ENCODE peak calls at places on chromosome 15, in four cellular contexts. M is mucosa of descending colon, U is neural crest cell, W is heart right ventricle. Y is an unnamed sample.

GRCh38 chr15:87777054-87777498 is 479.5 kb downstream of the NTRK3 start:
- DNase-seq in U (no peak), W (no peak), M (no peak), Y (no peak)

GRCh38 chr15:26771917-26772587 is 814 bp downstream of the GABRB3 start:
- DNase-seq in W (no peak), U (peak), M (no peak), Y (no peak)

GRCh38 chr15:35427091-35427490 is 118.9 kb downstream of the DPH6 start:
- DNase-seq in W (no peak), M (no peak), U (no peak), Y (peak)

GRCh38 chr15:31552482-31553099 is 226.0 kb downstream of the KLF13 start:
- DNase-seq in M (no peak), U (no peak), W (no peak), Y (no peak)

GRCh38 chr15:95284933-95285401 is 1045.5 kb upstream of the NR2F2 start:
- DNase-seq in U (no peak), M (no peak), W (no peak), Y (no peak)

GRCh38 chr15:52673312-52673711 is 5.9 kb downstream of the ATOSA start:
- DNase-seq in M (no peak), W (no peak), U (no peak), Y (peak)

GRCh38 chr15:98682992-98683701 is 34.8 kb downstream of the IGF1R start:
- DNase-seq in W (no peak), U (no peak), M (no peak), Y (peak)

GRCh38 chr15:37820380-37821128 is 113.9 kb upstream of the TMCO5A start:
- DNase-seq in M (no peak), W (no peak), U (no peak), Y (no peak)

GRCh38 chr15:101167791-101168462 is 83.9 kb downstream of the CHSY1 start:
- DNase-seq in M (peak), U (no peak), W (peak), Y (peak)

GRCh38 chr15:44713006-44713966 is 2.0 kb downstream of the B2M start:
- DNase-seq in M (no peak), U (no peak), W (no peak), Y (peak)
- TF ChIP-seq CTCF in M (no peak), U (no peak), W (peak), Y (peak)

GRCh38 chr15:65194826-65195541 is 9.8 kb upstream of the CLPX start:
- DNase-seq in W (no peak), M (no peak), U (no peak), Y (no peak)
- TF ChIP-seq CTCF in W (no peak), M (no peak), U (no peak), Y (no peak)

GRCh38 chr15:30036304-30036703 is 46.5 kb upstream of the GOLGA8J start:
- DNase-seq in M (no peak), W (no peak), U (no peak), Y (no peak)

GRCh38 chr15:30033211-30033610 is 49.5 kb upstream of the GOLGA8J start:
- DNase-seq in U (no peak), W (no peak), M (no peak), Y (no peak)

GRCh38 chr15:30033763-30034162 is 49.0 kb upstream of the GOLGA8J start:
- DNase-seq in W (no peak), M (no peak), U (no peak), Y (no peak)

GRCh38 chr15:30030350-30030749 is 52.4 kb upstream of the GOLGA8J start:
- DNase-seq in W (no peak), M (no peak), U (no peak), Y (no peak)
- TF ChIP-seq CTCF in W (no peak), M (no peak), U (no peak), Y (peak)

GRCh38 chr15:69377137-69377536 is 37.0 kb upstream of the KIF23 start:
- DNase-seq in U (no peak), M (no peak), W (no peak), Y (no peak)

GRCh38 chr15:69384626-69385025 is 29.5 kb upstream of the KIF23 start:
- DNase-seq in W (no peak), M (no peak), U (no peak), Y (no peak)

GRCh38 chr15:69375151-69375790 is 38.9 kb upstream of the KIF23 start:
- DNase-seq in U (no peak), M (no peak), W (no peak), Y (no peak)

GRCh38 chr15:69380726-69381105 is 33.4 kb upstream of the KIF23 start:
- DNase-seq in W (no peak), U (no peak), M (no peak), Y (no peak)

DNA sequence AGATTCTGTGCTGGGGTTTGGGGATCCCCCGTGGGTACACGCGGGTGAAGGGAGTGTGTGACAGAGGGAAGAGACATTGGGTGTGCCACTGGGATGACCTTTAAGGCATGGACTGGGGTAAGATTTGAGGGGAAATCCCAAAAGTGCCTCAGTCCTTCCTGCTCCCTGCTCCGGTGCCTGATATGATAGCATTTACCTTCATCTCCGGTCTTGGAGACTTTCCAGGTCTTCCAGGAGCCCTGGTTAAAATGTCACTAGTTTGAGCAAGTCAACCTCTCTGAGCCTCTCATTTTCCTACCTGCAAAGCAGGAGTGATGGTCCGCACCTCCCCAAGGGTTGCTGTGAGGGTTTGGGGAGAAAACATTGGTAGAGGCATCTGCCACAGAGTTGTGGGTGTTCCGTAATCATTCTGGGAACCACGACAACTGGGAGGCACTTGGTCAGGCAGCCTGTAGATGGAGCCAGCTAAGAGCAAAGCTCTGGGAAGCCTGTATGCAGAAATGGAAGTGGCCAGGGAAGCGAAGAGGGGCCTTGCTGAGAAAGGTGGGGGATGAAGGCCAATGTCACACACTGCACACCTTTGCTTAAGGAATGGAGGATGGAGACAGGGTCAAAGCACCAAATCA is 33.9 kb upstream of the KIF23 start:
- DNase-seq in W (no peak), M (no peak), U (no peak), Y (no peak)
- TF ChIP-seq CTCF in W (no peak), M (no peak), U (peak), Y (peak)

GRCh38 chr15:81184188-81184587 is 12.5 kb upstream of the IL16 start:
- DNase-seq in U (no peak), M (no peak), W (no peak), Y (no peak)

GRCh38 chr15:81183403-81183760 is 13.3 kb upstream of the IL16 start:
- DNase-seq in M (no peak), W (no peak), U (no peak), Y (no peak)

GRCh38 chr15:81182031-81182745 is 14.5 kb upstream of the IL16 start:
- DNase-seq in U (peak), M (no peak), W (no peak), Y (no peak)

GRCh38 chr15:81181220-81181619 is 15.5 kb upstream of the IL16 start:
- DNase-seq in M (no peak), W (no peak), U (no peak), Y (no peak)

DNA sequence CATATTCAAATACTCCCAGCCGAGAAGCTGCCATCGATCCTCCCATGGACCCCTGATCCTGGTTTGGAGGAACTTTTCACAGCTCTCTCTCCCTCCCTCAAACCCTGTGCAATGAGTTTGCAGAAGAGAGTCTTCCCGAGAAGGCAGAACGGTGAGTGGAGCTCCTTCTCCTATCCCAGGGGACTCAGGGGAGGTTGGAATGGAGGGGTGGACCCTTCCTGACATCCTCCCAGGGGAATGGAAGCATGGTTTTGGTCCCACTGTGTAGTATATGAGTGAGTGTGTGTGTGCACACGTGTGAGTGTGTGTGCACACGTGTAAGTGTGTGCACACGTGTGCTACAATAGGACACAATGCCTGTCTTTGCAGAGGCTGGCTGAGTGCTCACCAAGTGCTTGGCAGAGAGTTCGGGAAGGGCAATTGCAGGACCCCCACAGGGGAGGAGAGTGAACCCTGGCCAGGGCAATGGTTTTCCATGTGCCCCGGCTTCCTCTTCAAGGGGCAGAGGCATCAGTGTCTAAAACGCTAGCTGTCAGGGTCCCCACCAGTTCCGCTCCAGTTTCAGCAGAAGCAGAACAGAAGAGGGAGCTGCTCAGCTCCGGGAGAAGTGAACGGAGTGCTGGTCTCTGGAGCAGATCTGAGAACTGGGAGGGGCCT is 13.8 kb upstream of the IL16 start:
- DNase-seq in W (peak), M (no peak), U (no peak), Y (no peak)
- TF ChIP-seq CTCF in W (no peak), M (no peak), U (no peak), Y (no peak)

GRCh38 chr15:57820119-57820518 is 113.6 kb downstream of the POLR2M start:
- DNase-seq in W (no peak), M (no peak), U (no peak), Y (peak)
- TF ChIP-seq CTCF in W (no peak), M (no peak), U (no peak), Y (no peak)

DNA sequence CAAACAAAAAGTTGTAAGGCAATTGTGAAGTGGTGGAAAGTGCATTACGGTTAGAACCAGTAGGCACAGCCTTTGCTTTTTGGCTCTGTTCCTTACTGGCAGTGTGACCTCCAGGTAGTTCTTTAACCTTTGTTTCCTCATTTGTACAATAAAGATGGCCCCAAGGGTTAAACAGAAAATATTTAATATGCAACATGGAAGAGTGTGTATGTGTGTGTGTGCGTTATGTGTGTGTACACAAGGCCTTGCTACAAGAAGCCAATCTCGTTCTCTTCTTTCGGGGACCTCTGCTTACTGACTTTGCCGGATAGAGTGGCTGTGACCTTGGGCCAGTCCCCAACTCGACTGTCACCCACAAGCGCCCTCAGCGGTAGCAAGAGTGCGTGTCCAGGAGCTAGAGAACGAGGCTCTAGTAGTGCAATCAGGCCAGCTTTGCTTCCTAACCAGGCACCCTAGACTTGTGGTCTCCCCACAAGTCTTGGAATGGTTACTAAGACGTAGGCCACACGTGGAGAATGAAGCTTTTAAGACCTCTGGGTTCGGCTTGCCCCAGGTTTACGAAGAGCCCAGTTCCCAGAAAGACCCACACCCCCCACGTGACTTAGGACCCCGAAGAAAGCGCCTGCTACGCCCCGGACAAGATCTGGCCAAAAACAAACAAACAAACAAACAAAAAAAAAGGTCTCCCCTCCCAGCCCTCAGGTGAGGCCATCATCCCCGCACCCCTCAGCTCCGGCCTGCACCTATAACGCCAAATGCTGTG is 593 bp downstream of the CIAO2A start:
- DNase-seq in M (peak), U (no peak), W (peak), Y (no peak)
- TF ChIP-seq CTCF in M (no peak), U (peak), W (peak), Y (no peak)

GRCh38 chr15:92899910-92900711 is at the start of gene CHD2:
- DNase-seq in U (peak), M (peak), W (peak), Y (peak)
- TF ChIP-seq CTCF in U (peak), M (no peak), W (no peak), Y (no peak)

GRCh38 chr15:44593042-44593736 is 56.2 kb downstream of the EIF3J start:
- DNase-seq in U (no peak), M (no peak), W (no peak), Y (peak)
- TF ChIP-seq CTCF in U (peak), M (no peak), W (peak), Y (peak)

GRCh38 chr15:73284073-73284472 is 84.7 kb downstream of the HCN4 start:
- DNase-seq in U (no peak), M (no peak), W (no peak), Y (no peak)
- TF ChIP-seq CTCF in U (peak), M (no peak), W (peak), Y (no peak)

Y was measured in bronchial epithelial cell.